ENCODE peak calls at places on chromosomes 11 and 22, in ten cellular contexts. L is lower lobe of right lung; Z is upper lobe of right lung; Q is RWPE1; S is HCT116; T is heart right ventricle; Y is AG09309; R is AG09319; N is esophagus squamous epithelium; W is CD4-positive, alpha-beta T cell. X is an unnamed sample.

GRCh38 chr11:130585545-130585944 is 137.1 kb downstream of the ADAMTS15 start:
- DNase-seq in L (no peak), Z (no peak), Q (peak; percentile 35), S (no peak), T (no peak), Y (no peak), R (no peak), N (no peak), W (no peak), X (no peak)

GRCh38 chr11:15897211-15897960 is 459.0 kb downstream of the SOX6 start:
- DNase-seq in L (no peak), Z (peak; percentile 35), Q (peak; percentile 22), S (no peak), T (no peak), Y (peak; percentile 7), R (no peak), N (no peak), W (no peak), X (no peak)

GRCh38 chr11:64774144-64774543 is 4.2 kb downstream of the SF1 start:
- DNase-seq in L (no peak), Z (no peak), Q (no peak), S (no peak), T (no peak), Y (no peak), R (no peak), N (no peak), W (no peak), X (no peak)

GRCh38 chr11:2554338-2555240 is 109.8 kb downstream of the KCNQ1 start:
- DNase-seq in L (peak; percentile 45), Z (peak; percentile 60), Q (no peak), S (no peak), T (no peak), Y (no peak), R (no peak), N (no peak), W (no peak), X (no peak)

GRCh38 chr11:13109616-13110015 is 100.5 kb downstream of the RASSF10 start:
- DNase-seq in L (no peak), Z (no peak), Q (no peak), S (no peak), T (no peak), Y (no peak), R (no peak), N (no peak), W (no peak), X (no peak)

GRCh38 chr11:97487387-97487786 is 1097.6 kb downstream of the JRKL start:
- DNase-seq in L (no peak), Z (no peak), Q (no peak), S (no peak), T (no peak), Y (no peak), R (no peak), N (no peak), W (no peak), X (no peak)

GRCh38 chr11:8720868-8721739 is 38.5 kb downstream of the RPL27A start:
- DNase-seq in L (no peak), Z (no peak), Q (peak; percentile 82), S (peak; percentile 44), T (no peak), Y (no peak), R (no peak), N (no peak), W (no peak), X (no peak)

GRCh38 chr22:22824340-22825212 is 63.0 kb upstream of the IGLL5 start:
- DNase-seq in L (no peak), Z (no peak), Q (no peak), S (no peak), T (no peak), Y (no peak), R (no peak), N (no peak), W (no peak), X (no peak)

GRCh38 chr11:9992306-9992705 is 301.7 kb downstream of the SBF2 start:
- DNase-seq in L (no peak), Z (no peak), Q (no peak), S (no peak), T (no peak), Y (no peak), R (no peak), N (no peak), W (no peak), X (no peak)

DNA sequence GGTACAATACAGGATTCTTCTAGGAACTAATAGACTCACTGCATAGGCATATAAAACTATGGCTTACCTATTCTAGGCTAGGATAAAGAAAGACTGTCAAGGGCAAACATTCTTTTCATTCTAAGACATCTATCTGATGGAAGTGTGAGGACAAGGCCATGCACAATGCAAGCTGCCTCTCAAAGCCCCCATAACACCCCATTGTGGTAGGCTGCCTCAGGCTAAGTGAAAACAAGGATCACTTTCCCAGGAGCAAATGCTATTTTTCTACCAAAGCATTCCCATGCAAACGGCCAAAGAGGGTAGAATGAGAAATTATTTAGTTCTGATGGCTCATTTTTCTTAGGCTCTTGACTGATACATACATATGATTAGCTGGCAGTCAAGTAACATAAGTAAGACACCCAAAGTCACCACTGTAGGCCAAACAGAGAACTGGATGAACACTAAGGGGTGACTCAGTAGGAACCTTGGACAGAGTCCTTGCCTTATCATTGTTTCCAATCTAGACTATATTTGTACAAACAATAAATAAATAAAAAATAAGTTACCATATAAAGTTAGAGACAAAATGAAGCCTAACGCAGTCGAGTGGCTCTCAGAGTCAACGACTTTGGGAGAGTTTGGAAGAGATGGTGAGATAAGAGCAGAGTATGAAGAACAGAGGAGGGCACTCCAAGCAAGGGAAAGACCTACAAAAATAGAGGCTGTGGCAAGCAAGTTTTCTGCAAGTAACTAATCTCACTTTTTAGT is 303.6 kb downstream of the SBF2 start:
- DNase-seq in L (no peak), Z (no peak), Q (no peak), S (no peak), T (no peak), Y (no peak), R (no peak), N (no peak), W (no peak), X (no peak)
- TF ChIP-seq CTCF in L (no peak), Z (peak; percentile 24), Q (no peak), S (no peak), T (peak; percentile 33), Y (no peak), R (peak; percentile 21), N (no peak), W (no peak), X (no peak)

GRCh38 chr22:37804502-37804885 is 3.2 kb upstream of the GCAT start:
- DNase-seq in L (no peak), Z (no peak), Q (no peak), S (no peak), T (peak; percentile 32), Y (no peak), R (no peak), N (no peak), W (no peak), X (no peak)

GRCh38 chr22:37803636-37804371 is 3.9 kb upstream of the GCAT start:
- DNase-seq in L (no peak), Z (no peak), Q (no peak), S (no peak), T (no peak), Y (no peak), R (no peak), N (no peak), W (no peak), X (no peak)

GRCh38 chr22:37801946-37802309 is 5.8 kb upstream of the GCAT start:
- DNase-seq in L (no peak), Z (no peak), Q (no peak), S (no peak), T (no peak), Y (no peak), R (no peak), N (no peak), W (no peak), X (no peak)

GRCh38 chr22:37803195-37803635 is 4.5 kb upstream of the GCAT start:
- DNase-seq in L (no peak), Z (no peak), Q (no peak), S (no peak), T (no peak), Y (no peak), R (no peak), N (no peak), W (no peak), X (no peak)

DNA sequence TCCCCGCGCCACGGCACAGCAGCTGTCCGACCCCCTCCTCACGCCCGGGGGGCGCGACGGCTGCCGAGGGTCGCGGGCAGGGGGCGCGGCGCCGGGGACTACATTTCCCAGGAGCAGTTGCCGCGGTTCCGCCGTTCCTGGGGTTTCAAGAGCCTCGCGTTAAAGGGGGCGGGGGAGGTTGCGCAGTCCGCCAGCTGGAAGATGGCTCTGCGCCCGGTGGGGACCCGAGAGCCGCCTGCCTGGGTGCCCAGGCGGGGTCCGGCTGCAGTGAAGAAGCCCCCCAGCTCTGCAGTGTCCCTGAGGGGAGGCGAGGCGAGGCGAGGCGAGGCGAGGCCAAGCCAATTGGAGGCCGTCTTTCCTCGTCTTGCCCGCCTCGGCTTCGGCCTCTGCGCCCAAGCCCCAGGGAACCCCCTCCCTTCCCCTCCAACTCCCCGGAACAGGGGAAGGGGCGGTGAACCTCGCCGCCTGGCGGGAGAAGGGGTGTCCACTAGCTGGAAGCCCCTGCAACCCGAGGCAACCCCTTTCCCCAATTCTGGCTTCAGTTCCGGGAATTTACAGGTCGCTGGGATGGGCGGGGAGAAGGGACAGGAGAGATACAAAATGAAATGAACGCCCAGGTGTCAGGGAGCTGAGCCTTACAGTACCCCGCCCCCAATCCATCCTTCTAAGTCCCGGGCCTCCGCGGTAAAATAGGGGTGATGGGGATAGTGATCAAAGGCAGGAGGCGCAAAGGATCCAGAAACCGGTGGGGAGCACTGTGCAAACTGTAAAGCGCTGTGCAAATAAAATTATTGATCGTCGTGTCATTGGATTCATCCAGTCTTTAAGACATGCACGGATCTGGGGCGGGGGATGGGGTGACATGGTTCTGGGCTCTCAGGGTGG is 5.2 kb upstream of the GCAT start:
- DNase-seq in L (peak; percentile 75), Z (peak; percentile 86), Q (no peak), S (no peak), T (peak; percentile 66), Y (no peak), R (no peak), N (no peak), W (no peak), X (peak; percentile 66)
- TF ChIP-seq CTCF in L (no peak), Z (no peak), Q (no peak), S (no peak), T (no peak), Y (no peak), R (no peak), N (no peak), W (no peak), X (no peak)

GRCh38 chr11:5818245-5818865 is 9.6 kb downstream of the OR52N2 start:
- DNase-seq in L (no peak), Z (no peak), Q (no peak), S (no peak), T (no peak), Y (no peak), R (no peak), N (no peak), W (no peak), X (no peak)
- TF ChIP-seq CTCF in L (no peak), Z (no peak), Q (no peak), S (no peak), T (no peak), Y (no peak), R (no peak), N (no peak), W (no peak), X (no peak)

DNA sequence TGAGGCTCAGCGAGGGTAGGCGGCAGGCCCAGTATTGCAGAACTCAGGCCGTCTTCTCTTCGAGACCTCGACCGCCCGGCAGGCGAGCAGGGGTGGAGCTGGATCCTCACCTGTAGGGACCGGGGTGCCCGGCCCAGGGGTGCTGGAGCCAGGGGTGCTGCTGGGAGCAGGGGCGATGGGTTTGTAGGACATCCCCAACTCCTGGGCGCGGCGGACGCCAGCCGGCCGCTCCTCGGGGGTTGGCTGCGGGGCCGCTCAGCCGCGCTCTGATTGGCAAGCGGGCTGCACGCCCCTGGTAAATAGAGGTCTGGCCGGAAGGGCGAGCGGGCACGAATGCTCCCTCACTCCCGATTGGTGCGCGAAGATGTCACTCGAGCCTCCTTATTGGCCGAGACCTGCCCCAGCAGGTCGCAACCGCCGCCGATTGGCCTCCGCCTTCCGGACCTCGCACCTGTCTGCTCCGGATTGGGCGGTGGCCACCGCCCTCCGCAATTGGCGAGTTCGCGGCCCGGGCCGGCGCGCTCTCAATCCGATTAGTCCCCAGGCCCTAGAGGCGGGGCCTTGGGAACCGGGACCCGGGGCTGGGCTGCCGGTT is at the start of gene CDK2AP2:
- DNase-seq in L (peak; percentile 100), Z (peak; percentile 100), Q (peak; percentile 99), S (peak; percentile 99), T (peak; percentile 100), Y (peak; percentile 98), R (peak; percentile 99), N (peak; percentile 95), W (peak; percentile 97), X (peak; percentile 98)
- TF ChIP-seq CTCF in L (no peak), Z (no peak), Q (no peak), S (no peak), T (no peak), Y (no peak), R (no peak), N (no peak), W (no peak), X (no peak)